ENCODE peak calls at places on chromosomes 3 and 15, in five cellular contexts. E is AG10803, Z is HCEC 1CT, H is fibroblast of mammary gland, G is EL. R is an unnamed sample.

GRCh38 chr3:175695251-175695650 is 836.1 kb downstream of the NAALADL2 start:
- DNase-seq in Z (no peak), H (no peak), E (no peak), G (no peak), R (no peak)

GRCh38 chr15:73954188-73955145 is 28.2 kb downstream of the LOXL1 start:
- DNase-seq in G (no peak), H (no peak), E (no peak), Z (no peak), R (no peak)

GRCh38 chr15:40584191-40584590 is 9.9 kb upstream of the KNL1 start:
- DNase-seq in H (no peak), Z (no peak), E (no peak), G (no peak), R (no peak)

GRCh38 chr15:83053151-83053550 is 13.9 kb downstream of the BTBD1 start:
- DNase-seq in Z (peak), H (peak), G (peak), E (peak), R (no peak)

GRCh38 chr3:23743141-23743784 is 62.5 kb upstream of the UBE2E1 start:
- DNase-seq in Z (no peak), E (no peak), G (no peak), H (no peak), R (no peak)

GRCh38 chr15:65323071-65323511 is 18.6 kb downstream of the RNU5B-1 start:
- DNase-seq in Z (no peak), G (peak), H (peak), E (peak), R (no peak)

GRCh38 chr3:117304681-117305080 is 595.1 kb downstream of the TUSC7 start:
- DNase-seq in G (no peak), E (no peak), H (no peak), Z (no peak), R (no peak)

GRCh38 chr3:127037423-127037841 is 54.5 kb downstream of the PLXNA1 start:
- DNase-seq in E (no peak), Z (no peak), H (no peak), G (no peak), R (no peak)

GRCh38 chr3:3559786-3560185 is 239.4 kb upstream of the LRRN1 start:
- DNase-seq in E (no peak), Z (no peak), H (no peak), G (no peak), R (no peak)

GRCh38 chr3:177771780-177772179 is 574.5 kb upstream of the TBL1XR1 start:
- DNase-seq in Z (no peak), G (no peak), E (no peak), H (no peak), R (no peak)

GRCh38 chr3:63251499-63251898 is 26.6 kb upstream of the SYNPR start:
- DNase-seq in Z (no peak), H (no peak), G (no peak), E (no peak), R (no peak)

GRCh38 chr3:48155122-48155521 is 33.1 kb downstream of the CDC25A start:
- DNase-seq in E (peak), G (peak), H (peak), Z (peak), R (no peak)

GRCh38 chr15:62110000-62110851 is 43.4 kb downstream of the C2CD4A start:
- DNase-seq in E (peak), G (peak), Z (peak), H (peak), R (no peak)

GRCh38 chr3:193563999-193564398 is 9.3 kb upstream of the ATP13A4 start:
- DNase-seq in Z (no peak), E (no peak), G (no peak), H (no peak), R (no peak)

GRCh38 chr3:160038862-160039562 is 50.4 kb downstream of the IL12A start:
- DNase-seq in Z (no peak), H (no peak), G (no peak), E (no peak), R (no peak)

GRCh38 chr3:188061133-188061532 is 92.8 kb upstream of the LPP start:
- DNase-seq in E (peak), Z (peak), G (peak), H (peak), R (peak)

GRCh38 chr3:53665606-53666005 is 171.2 kb downstream of the CACNA1D start:
- DNase-seq in H (no peak), Z (no peak), E (no peak), G (no peak), R (no peak)

GRCh38 chr3:150215616-150216015 is 192.5 kb upstream of the TSC22D2 start:
- DNase-seq in Z (no peak), H (no peak), G (peak), E (no peak), R (no peak)

GRCh38 chr3:4568831-4569230 is 75.7 kb downstream of the ITPR1 start:
- DNase-seq in Z (no peak), E (no peak), G (no peak), H (no peak), R (no peak)

GRCh38 chr3:48765376-48765775 is 48.4 kb upstream of the IP6K2 start:
- DNase-seq in H (peak), Z (peak), G (no peak), E (no peak), R (no peak)

GRCh38 chr3:10017636-10018292 is 8.5 kb upstream of the FANCD2 start:
- DNase-seq in G (peak), Z (peak), H (peak), E (peak), R (no peak)